ENCODE peak calls at places on chromosomes 7 and 10, in five cellular contexts. T is GM12878, C is vagina, X is suprapubic skin, P is K562. Q is an unnamed sample.

GRCh38 chr7:116236020-116236630 is 25.8 kb downstream of the TES start:
- DNase-seq in P (peak), T (no peak), X (no peak), C (no peak), Q (no peak)

GRCh38 chr7:46972205-46972604 is 609.7 kb downstream of the TNS3 start:
- DNase-seq in C (no peak), T (no peak), X (no peak), P (no peak), Q (no peak)

GRCh38 chr10:44650576-44651394 is 260.4 kb upstream of the TMEM72 start:
- DNase-seq in X (no peak), P (no peak), T (no peak), C (no peak), Q (no peak)

GRCh38 chr10:93999401-93999851 is 5.7 kb downstream of the PLCE1 start:
- DNase-seq in P (no peak), C (no peak), X (no peak), T (no peak), Q (peak)

GRCh38 chr7:78716876-78717275 is 736.6 kb downstream of the MAGI2 start:
- DNase-seq in X (no peak), T (no peak), P (no peak), C (no peak), Q (no peak)

GRCh38 chr10:132986978-132987377 is 44.6 kb upstream of the CFAP46 start:
- DNase-seq in X (no peak), T (no peak), C (no peak), P (no peak), Q (no peak)

GRCh38 chr7:81488210-81488609 is 281.6 kb downstream of the HGF start:
- DNase-seq in C (no peak), T (no peak), P (no peak), X (no peak), Q (no peak)

GRCh38 chr7:70614237-70614984 is 517.5 kb upstream of the GALNT17 start:
- DNase-seq in P (no peak), T (no peak), C (no peak), X (peak), Q (peak)

GRCh38 chr10:109988231-109988630 is 19.6 kb upstream of the ADD3 start:
- DNase-seq in T (no peak), X (no peak), C (no peak), P (no peak), Q (no peak)

GRCh38 chr7:82859106-82859850 is 303.4 kb downstream of the PCLO start:
- DNase-seq in P (no peak), C (no peak), X (no peak), T (no peak), Q (no peak)

GRCh38 chr10:128438417-128439063 is 312.3 kb upstream of the MKI67 start:
- DNase-seq in P (no peak), C (no peak), X (no peak), T (no peak), Q (no peak)

GRCh38 chr7:7237201-7237977 is 55.0 kb downstream of the C1GALT1 start:
- DNase-seq in T (no peak), C (no peak), X (no peak), P (no peak), Q (no peak)

GRCh38 chr10:120818301-120818700 is 32.9 kb upstream of the WDR11 start:
- DNase-seq in C (no peak), X (no peak), P (no peak), T (no peak), Q (no peak)

GRCh38 chr10:1084011-1084950 is 28.1 kb downstream of the WDR37 start:
- DNase-seq in T (no peak), C (no peak), P (no peak), X (no peak), Q (no peak)

GRCh38 chr10:30671011-30671616 is 41.6 kb upstream of the LYZL2 start:
- DNase-seq in P (peak), C (no peak), X (no peak), T (no peak), Q (no peak)

GRCh38 chr10:61981460-61981859 is 80.0 kb downstream of the ARID5B start:
- DNase-seq in T (no peak), C (no peak), P (no peak), X (no peak), Q (no peak)

GRCh38 chr7:74379938-74380337 is 73.8 kb upstream of the GTF2IRD1 start:
- DNase-seq in P (peak), X (no peak), C (no peak), T (no peak), Q (peak)

GRCh38 chr7:105046414-105046813 is 32.4 kb downstream of the KMT2E start:
- DNase-seq in T (no peak), P (no peak), X (no peak), C (no peak), Q (no peak)

GRCh38 chr7:65247491-65247890 is 126.2 kb upstream of the ZNF92 start:
- DNase-seq in X (no peak), P (no peak), T (no peak), C (no peak), Q (no peak)

GRCh38 chr7:128867842-128868623 is 5.4 kb downstream of the ATP6V1F start:
- DNase-seq in C (no peak), T (no peak), P (no peak), X (no peak), Q (no peak)
- H3K4me3 ChIP-seq in C (no peak), T (no peak), P (no peak), X (no peak), Q (no peak)

GRCh38 chr10:131176907-131177306 is 134.6 kb downstream of the TCERG1L start:
- DNase-seq in X (no peak), T (no peak), P (no peak), C (no peak), Q (no peak)

GRCh38 chr10:131174651-131175540 is 136.6 kb downstream of the TCERG1L start:
- DNase-seq in T (no peak), X (peak), C (peak), P (no peak), Q (no peak)

GRCh38 chr10:131177431-131178327 is 133.8 kb downstream of the TCERG1L start:
- DNase-seq in C (peak), P (no peak), T (no peak), X (peak), Q (no peak)

GRCh38 chr10:131174211-131174565 is 137.3 kb downstream of the TCERG1L start:
- DNase-seq in C (peak), P (no peak), T (no peak), X (peak), Q (no peak)

GRCh38 chr10:131175891-131176290 is 135.6 kb downstream of the TCERG1L start:
- DNase-seq in C (no peak), X (peak), P (no peak), T (no peak), Q (no peak)
- TF ChIP-seq POLR2AphosphoS5 in C (no peak), X (no peak), P (no peak), T (no peak), Q (no peak)

DNA sequence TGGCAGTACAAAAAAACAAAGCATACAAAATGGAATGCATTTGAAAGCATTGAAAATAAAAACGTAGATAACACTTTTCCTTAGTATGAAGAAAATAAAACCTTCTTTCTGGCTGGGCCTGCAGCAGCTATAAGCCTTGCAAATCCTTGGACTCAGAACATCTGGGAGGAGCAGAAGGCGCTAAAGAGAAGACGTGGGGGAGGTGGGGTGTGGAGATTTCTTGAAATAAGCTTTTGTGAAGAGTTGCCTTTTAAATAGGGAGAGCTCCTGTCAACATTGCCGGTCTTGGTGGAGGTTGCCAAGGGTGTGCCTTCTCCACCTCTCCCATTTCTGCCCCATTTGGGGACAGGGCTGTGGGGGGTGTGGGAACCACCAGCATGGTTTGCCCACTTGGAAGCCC is 128.7 kb downstream of the TMEM178B start:
- DNase-seq in C (no peak), X (no peak), P (no peak), T (no peak), Q (no peak)
- H3K4me3 ChIP-seq in C (no peak), X (no peak), P (no peak), T (no peak), Q (no peak)

DNA sequence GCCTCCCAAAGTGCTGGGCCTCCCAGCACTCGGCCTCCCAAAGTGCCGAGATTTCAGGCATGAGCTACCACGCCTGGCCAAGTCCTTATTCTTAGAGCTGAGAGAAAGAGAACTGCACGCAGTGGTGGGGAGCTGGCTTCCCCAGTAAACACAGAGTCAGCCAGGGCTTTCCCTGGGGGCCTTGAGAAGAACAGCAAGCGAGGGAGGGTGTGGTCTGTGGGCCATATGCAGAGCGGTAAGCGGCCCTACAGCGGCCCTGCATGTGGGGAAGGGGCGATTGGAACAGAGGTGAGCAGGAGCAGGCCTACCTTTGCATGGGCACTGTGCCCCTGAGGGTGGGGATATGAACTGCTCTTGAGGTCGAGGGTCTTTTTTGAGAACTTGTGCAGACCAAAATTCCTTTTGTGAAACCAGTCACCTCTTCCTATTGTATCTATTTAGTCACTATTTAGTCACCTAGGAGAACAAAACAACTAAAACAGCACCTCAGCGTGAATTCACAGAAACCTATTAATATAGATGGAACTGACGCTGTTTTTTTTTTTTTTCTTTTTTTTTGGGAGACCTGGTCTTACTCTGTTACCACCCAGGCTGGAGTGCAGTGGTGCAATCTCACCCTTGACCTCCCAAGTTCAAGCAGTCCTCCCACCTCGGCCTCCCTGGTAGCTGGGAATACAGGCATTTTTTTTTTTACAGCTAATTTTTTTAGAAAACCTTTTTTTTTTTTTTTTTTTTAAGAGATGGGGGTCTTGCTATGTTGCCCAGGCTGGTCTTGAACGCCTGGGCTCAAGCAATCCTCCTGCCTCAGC is 36.9 kb upstream of the SH2D4B start:
- DNase-seq in T (peak), X (no peak), C (no peak), P (peak), Q (no peak)
- TF ChIP-seq POLR2AphosphoS5 in T (no peak), X (no peak), C (no peak), P (no peak), Q (no peak)

GRCh38 chr7:100407285-100408180 is 21.0 kb downstream of the ZCWPW1 start:
- DNase-seq in P (peak), X (no peak), T (peak), C (no peak), Q (no peak)

GRCh38 chr7:100415448-100415847 is 13.1 kb downstream of the ZCWPW1 start:
- DNase-seq in T (no peak), X (no peak), C (no peak), P (no peak), Q (no peak)

GRCh38 chr7:100413889-100414288 is 14.6 kb downstream of the ZCWPW1 start:
- DNase-seq in C (no peak), X (no peak), T (no peak), P (no peak), Q (no peak)

GRCh38 chr7:100411101-100411500 is 17.4 kb downstream of the ZCWPW1 start:
- DNase-seq in P (no peak), T (no peak), X (no peak), C (no peak), Q (no peak)

DNA sequence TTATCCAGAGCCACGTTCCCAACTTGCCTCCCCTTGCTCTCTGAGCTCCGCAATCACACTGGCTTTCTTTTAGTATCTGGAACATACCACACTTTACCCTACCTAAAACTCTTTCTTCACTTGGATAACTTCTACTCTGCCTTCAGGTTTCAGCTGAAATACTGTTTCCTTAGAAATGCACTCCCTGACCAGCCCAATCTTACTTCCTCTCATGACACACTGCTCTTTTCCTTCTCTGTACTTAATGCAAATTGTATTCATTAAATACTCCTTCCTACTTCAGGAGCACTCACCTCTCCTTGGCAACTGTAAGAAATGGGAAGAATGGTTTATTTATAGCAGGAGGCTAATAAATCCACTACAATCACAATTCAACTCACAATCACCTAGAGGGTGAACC is 15.2 kb downstream of the ZCWPW1 start:
- DNase-seq in P (no peak), C (no peak), T (no peak), X (no peak), Q (no peak)
- H3K4me3 ChIP-seq in P (no peak), C (no peak), T (no peak), X (no peak), Q (no peak)

GRCh38 chr10:32378371-32379301 is 31.7 kb upstream of the EPC1 start:
- DNase-seq in X (peak), C (no peak), T (peak), P (peak), Q (peak)

GRCh38 chr10:32376027-32376426 is 29.1 kb upstream of the EPC1 start:
- DNase-seq in X (no peak), T (no peak), P (no peak), C (no peak), Q (no peak)

GRCh38 chr10:32374605-32375004 is 27.6 kb upstream of the EPC1 start:
- DNase-seq in C (no peak), P (no peak), T (no peak), X (no peak), Q (no peak)

GRCh38 chr10:32377458-32378370 is 30.8 kb upstream of the EPC1 start:
- DNase-seq in P (peak), X (no peak), T (no peak), C (no peak), Q (no peak)

DNA sequence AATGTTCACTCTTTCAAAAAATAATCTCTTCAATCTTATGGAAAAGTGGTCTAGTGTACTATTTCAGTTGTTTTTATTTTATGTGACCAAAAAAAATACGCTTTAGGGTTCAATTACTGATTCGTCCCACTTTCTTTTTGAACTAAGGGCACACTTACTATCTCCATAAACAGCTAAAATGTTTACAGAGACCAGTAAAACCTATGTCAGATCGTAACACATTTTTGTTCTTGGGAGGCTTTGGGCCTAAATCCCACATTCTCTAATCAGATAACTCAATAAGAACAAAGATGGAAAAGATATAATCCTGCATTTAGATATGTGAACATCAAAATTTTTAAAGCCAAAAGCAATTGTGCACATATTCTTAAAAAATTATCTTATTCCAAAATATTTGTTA is 29.8 kb upstream of the EPC1 start:
- DNase-seq in P (no peak), C (no peak), X (no peak), T (no peak), Q (no peak)
- TF ChIP-seq POLR2AphosphoS5 in P (no peak), C (no peak), X (no peak), T (no peak), Q (no peak)

DNA sequence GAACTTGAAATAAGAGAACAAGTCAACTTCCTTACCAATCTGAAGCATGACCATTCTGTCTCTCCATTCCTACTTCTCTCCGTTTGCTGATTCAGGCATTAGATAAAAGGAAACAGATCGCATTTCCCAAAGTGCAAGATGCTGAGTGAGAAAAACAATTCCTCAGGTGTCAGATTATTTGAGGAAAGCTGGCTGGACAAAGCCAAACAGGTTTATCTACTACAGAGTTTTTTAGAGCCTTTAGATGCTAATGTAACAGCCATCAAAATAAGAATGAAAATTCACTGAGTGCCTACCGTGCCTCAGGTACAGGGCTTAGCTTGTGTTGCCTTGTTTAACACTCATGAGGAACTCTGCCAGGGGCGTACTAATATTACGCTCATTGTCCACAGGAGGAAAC is 135.9 kb upstream of the MBL2 start:
- DNase-seq in T (no peak), C (no peak), X (no peak), P (no peak), Q (no peak)
- H3K4me3 ChIP-seq in T (no peak), C (no peak), X (no peak), P (no peak), Q (no peak)

Q was measured in breast epithelium.